ENCODE peak calls at places on chromosomes 13 and 19, in seven cellular contexts. L, P, K, C, J, Y and O are unnamed samples.
A peak's percentile ranks its signal among the peaks of the same experiment; 100 is the strongest.

GRCh38 chr19:12293771-12294307 is 844 bp downstream of the ZNF44 start:
- DNase-seq in J (peak; percentile 84), L (peak; percentile 87), K (peak; percentile 71), P (peak; percentile 53), C (peak; percentile 33), Y (peak; percentile 82), O (peak; percentile 63)

GRCh38 chr13:32378012-32378411 is 49.9 kb downstream of the N4BP2L1 start:
- DNase-seq in J (no peak), C (no peak), P (no peak), K (no peak), Y (no peak), L (no peak), O (no peak)

GRCh38 chr13:47843005-47843404 is 158.1 kb downstream of the SUCLA2 start:
- DNase-seq in Y (no peak), C (no peak), K (no peak), P (no peak), J (no peak), L (no peak), O (no peak)

GRCh38 chr19:15161028-15161984 is 39.5 kb downstream of the NOTCH3 start:
- DNase-seq in L (no peak), P (no peak), Y (no peak), J (no peak), C (no peak), K (peak; percentile 74), O (no peak)

GRCh38 chr13:90197722-90198121 is 1149.8 kb upstream of the MIR17HG start:
- DNase-seq in J (no peak), Y (no peak), P (no peak), K (no peak), L (no peak), C (no peak), O (no peak)

GRCh38 chr19:4988770-4989251 is 19.9 kb downstream of the KDM4B start:
- DNase-seq in K (no peak), Y (peak; percentile 77), L (no peak), J (no peak), P (no peak), C (no peak), O (no peak)

GRCh38 chr19:21482863-21483276 is 22.5 kb upstream of the ZNF429 start:
- DNase-seq in Y (peak; percentile 87), K (peak; percentile 83), L (peak; percentile 78), J (no peak), C (no peak), P (peak; percentile 38), O (peak; percentile 56)

GRCh38 chr19:13060964-13061927 is 41.4 kb downstream of the LYL1 start:
- DNase-seq in K (peak; percentile 95), L (peak; percentile 87), C (peak; percentile 85), P (peak; percentile 74), J (no peak), Y (peak; percentile 96), O (peak; percentile 63)

GRCh38 chr13:107367258-107367657 is 799.3 kb upstream of the ARGLU1 start:
- DNase-seq in J (no peak), L (no peak), K (peak; percentile 7), C (no peak), P (no peak), Y (no peak), O (no peak)

GRCh38 chr13:100634686-100635085 is 39.9 kb downstream of the TMTC4 start:
- DNase-seq in K (no peak), P (no peak), C (no peak), Y (no peak), J (no peak), L (no peak), O (no peak)

GRCh38 chr19:4609878-4610511 is 29.3 kb upstream of the TNFAIP8L1 start:
- DNase-seq in C (no peak), Y (peak; percentile 58), L (no peak), P (no peak), K (peak; percentile 77), J (no peak), O (no peak)

GRCh38 chr13:73635166-73635787 is 498.9 kb downstream of the KLF12 start:
- DNase-seq in P (no peak), K (no peak), Y (no peak), C (no peak), L (no peak), J (no peak), O (no peak)

GRCh38 chr19:34335914-34336313 is 29.1 kb upstream of the GPI start:
- DNase-seq in C (no peak), K (no peak), L (no peak), Y (no peak), P (no peak), J (no peak), O (no peak)

GRCh38 chr19:46821512-46822359 is 28.9 kb downstream of the AP2S1 start:
- DNase-seq in Y (no peak), K (peak; percentile 68), P (peak; percentile 60), C (no peak), L (no peak), J (no peak), O (peak; percentile 48)

GRCh38 chr13:112588490-112589297 is 741 bp upstream of the TUBGCP3 start:
- DNase-seq in L (peak; percentile 38), P (no peak), Y (no peak), C (no peak), J (no peak), K (no peak), O (no peak)

GRCh38 chr19:21604351-21604926 is 99.0 kb downstream of the ZNF429 start:
- DNase-seq in P (no peak), K (no peak), J (no peak), L (no peak), Y (no peak), C (no peak), O (peak; percentile 15)

GRCh38 chr13:71856548-71856947 is 10.5 kb downstream of the DACH1 start:
- DNase-seq in P (no peak), K (no peak), J (no peak), Y (no peak), C (no peak), L (no peak), O (no peak)

GRCh38 chr19:44745386-44745831 is 3.1 kb upstream of the BCL3 start:
- DNase-seq in J (no peak), P (no peak), Y (peak; percentile 94), K (peak; percentile 56), C (peak; percentile 55), L (no peak), O (no peak)

GRCh38 chr13:23724196-23724970 is 154.2 kb downstream of the TNFRSF19 start:
- DNase-seq in C (no peak), K (no peak), P (no peak), Y (no peak), L (no peak), J (no peak), O (no peak)

GRCh38 chr13:99743079-99743478 is 228.5 kb downstream of the ZIC5 start:
- DNase-seq in C (no peak), K (no peak), P (no peak), J (no peak), Y (no peak), L (no peak), O (no peak)

GRCh38 chr13:50810998-50811397 is 32.5 kb downstream of the DLEU7 start:
- DNase-seq in P (no peak), J (no peak), K (no peak), L (no peak), Y (peak; percentile 14), C (no peak), O (no peak)
- H3K27ac ChIP-seq in P (no peak overlapping the region), J (no peak overlapping the region), K (no peak overlapping the region), L (no peak overlapping the region), Y (no peak overlapping the region), C (peak overlapping the region; percentile 17), O (no peak overlapping the region)

DNA sequence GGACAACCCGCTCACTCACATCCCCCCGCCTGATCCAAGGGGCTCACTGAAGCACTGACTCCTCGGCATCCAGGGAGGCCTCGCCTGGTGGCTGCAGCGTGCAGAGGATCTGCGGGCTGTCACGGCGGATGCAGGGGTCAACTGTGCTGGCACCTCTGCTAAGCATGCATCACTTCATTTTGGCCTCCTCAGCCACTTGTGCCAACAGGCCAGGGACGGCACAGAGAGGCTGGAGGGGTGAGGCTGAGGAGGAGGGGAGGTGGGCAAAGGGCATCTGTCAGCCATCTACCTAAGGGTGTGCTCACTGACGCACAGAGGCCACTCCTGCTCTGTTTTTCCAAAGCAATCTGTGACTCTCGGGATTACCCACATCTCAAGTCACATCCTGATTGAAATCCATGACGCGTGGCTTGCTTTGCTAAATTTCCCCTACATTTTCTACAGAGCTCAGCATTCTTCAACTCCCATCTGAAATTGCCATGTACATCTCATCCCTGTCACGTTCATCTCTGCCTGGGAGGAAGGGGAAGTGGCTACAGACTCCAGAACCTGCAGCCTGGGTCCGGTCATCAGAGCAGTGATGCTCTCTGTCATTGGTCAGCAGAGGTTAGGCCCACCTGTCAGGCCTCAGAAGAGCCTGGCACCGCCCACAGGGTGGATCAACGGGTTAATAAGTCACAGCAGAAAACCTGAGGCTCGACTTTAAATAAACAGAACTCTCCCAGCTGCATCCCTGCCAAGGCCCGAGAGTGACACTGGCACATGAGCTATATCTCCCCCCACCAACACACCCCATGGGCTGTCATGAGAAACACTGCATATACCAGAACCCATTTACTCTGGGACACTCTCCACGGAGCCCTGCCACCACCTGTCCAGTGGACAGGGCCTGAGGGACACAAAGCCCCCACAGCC is 17.6 kb downstream of the ELL start:
- DNase-seq in Y (no peak), C (no peak), L (peak; percentile 42), J (no peak), K (no peak), P (no peak), O (no peak)
- H3K4me1 ChIP-seq in Y (peaks cover 80% of the 10 kb centered on the region), C (peaks cover 96% of the 10 kb centered on the region), L (peaks cover 99% of the 10 kb centered on the region), J (peaks cover 15% of the 10 kb centered on the region), K (peaks cover 98% of the 10 kb centered on the region), P (peaks cover 94% of the 10 kb centered on the region), O (peaks cover 97% of the 10 kb centered on the region)

DNA sequence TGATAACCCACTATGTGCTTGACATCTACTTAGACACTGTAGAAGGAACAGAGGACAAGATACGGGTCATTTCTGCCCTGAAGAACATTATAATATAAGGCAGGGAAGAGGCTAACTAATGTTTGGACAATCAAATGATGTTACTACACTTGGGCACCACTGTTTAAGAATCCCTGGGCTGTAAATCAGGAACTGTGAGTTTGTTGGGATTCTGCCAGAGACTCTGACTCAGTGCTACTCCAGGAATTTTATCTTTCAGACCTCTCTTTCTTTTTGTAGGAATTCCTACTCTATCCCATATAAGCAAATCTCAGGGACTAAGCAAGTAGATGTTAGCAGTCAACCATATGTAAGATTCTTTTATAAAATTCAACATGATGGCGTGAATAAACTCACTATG is 3.1 kb upstream of the ZNF471 start:
- DNase-seq in Y (no peak), K (no peak), C (no peak), P (no peak), L (no peak), J (no peak), O (no peak)
- H3K9me3 ChIP-seq in Y (no peaks in the 10 kb centered on the region), K (no peaks in the 10 kb centered on the region), C (no peaks in the 10 kb centered on the region), P (peaks cover 28% of the 10 kb centered on the region), L (no peaks in the 10 kb centered on the region), J (peaks cover 8% of the 10 kb centered on the region), O (peaks cover 4% of the 10 kb centered on the region)

GRCh38 chr19:10882108-10882457 is 10.7 kb downstream of the CARM1 start:
- DNase-seq in Y (no peak), J (no peak), C (no peak), K (no peak), L (no peak), P (no peak), O (no peak)

GRCh38 chr19:10888421-10888866 is 17.1 kb downstream of the CARM1 start:
- DNase-seq in C (no peak), Y (no peak), L (no peak), J (no peak), K (no peak), P (no peak), O (no peak)

GRCh38 chr19:10887616-10888367 is 16.4 kb downstream of the CARM1 start:
- DNase-seq in J (no peak), K (no peak), P (no peak), L (no peak), Y (no peak), C (no peak), O (no peak)

GRCh38 chr19:10884273-10884672 is 12.9 kb downstream of the CARM1 start:
- DNase-seq in P (no peak), L (no peak), Y (no peak), J (peak; percentile 51), K (no peak), C (no peak), O (no peak)

GRCh38 chr19:10885241-10886169 is 14.2 kb downstream of the CARM1 start:
- DNase-seq in Y (no peak), C (no peak), P (no peak), J (no peak), K (no peak), L (no peak), O (no peak)
- H3K27ac ChIP-seq in Y (no peak overlapping the region), C (no peak overlapping the region), P (no peak overlapping the region), J (no peak overlapping the region), K (no peak overlapping the region), L (no peak overlapping the region), O (no peak overlapping the region)